ENCODE peak calls at places on chromosomes 12 and 14, in six cellular contexts. L, S, R, C, K and Q are unnamed samples.

GRCh38 chr12:57094194-57095160 is 5.6 kb downstream of the NAB2 start:
- DNase-seq in L (no peak), S (no peak), R (no peak), C (peak), K (no peak), Q (no peak)

GRCh38 chr12:67434653-67435375 is 165.7 kb downstream of the CAND1 start:
- DNase-seq in L (no peak), S (no peak), R (no peak), C (no peak), K (no peak), Q (no peak)

GRCh38 chr14:99574099-99574880 is 29.7 kb downstream of the CCDC85C start:
- DNase-seq in L (no peak), S (peak), R (no peak), C (no peak), K (peak), Q (peak)

GRCh38 chr12:104166465-104166864 is 28.5 kb upstream of the NFYB start:
- DNase-seq in L (no peak), S (no peak), R (no peak), C (no peak), K (no peak), Q (no peak)

GRCh38 chr12:96219700-96220206 is 25.6 kb downstream of the ELK3 start:
- DNase-seq in L (peak), S (peak), R (no peak), C (no peak), K (no peak), Q (peak)

GRCh38 chr12:42024495-42024830 is 120.2 kb downstream of the GXYLT1 start:
- DNase-seq in L (no peak), S (no peak), R (no peak), C (no peak), K (no peak), Q (no peak)

GRCh38 chr14:92523752-92524151 is 10.2 kb downstream of the RIN3 start:
- DNase-seq in L (no peak), S (no peak), R (no peak), C (no peak), K (no peak), Q (no peak)

GRCh38 chr12:78157199-78157598 is 326.5 kb downstream of the NAV3 start:
- DNase-seq in L (no peak), S (peak), R (no peak), C (no peak), K (no peak), Q (no peak)

GRCh38 chr12:88896958-88897357 is 316.7 kb upstream of the KITLG start:
- DNase-seq in L (no peak), S (no peak), R (no peak), C (no peak), K (no peak), Q (no peak)

GRCh38 chr12:104715562-104716182 is 242.4 kb downstream of the SLC41A2 start:
- DNase-seq in L (no peak), S (no peak), R (no peak), C (no peak), K (peak), Q (no peak)

GRCh38 chr12:77325505-77325904 is 260.1 kb upstream of the E2F7 start:
- DNase-seq in L (no peak), S (no peak), R (no peak), C (no peak), K (peak), Q (peak)

GRCh38 chr14:60777856-60778578 is 43.5 kb downstream of the MNAT1 start:
- DNase-seq in L (no peak), S (peak), R (no peak), C (no peak), K (no peak), Q (no peak)

GRCh38 chr12:114165921-114166320 is 199.8 kb upstream of the RBM19 start:
- DNase-seq in L (no peak), S (no peak), R (no peak), C (no peak), K (no peak), Q (no peak)

GRCh38 chr12:81683881-81684280 is 75.3 kb downstream of the PPFIA2 start:
- DNase-seq in L (no peak), S (no peak), R (no peak), C (no peak), K (no peak), Q (no peak)

GRCh38 chr12:6084261-6084968 is 40.1 kb downstream of the VWF start:
- DNase-seq in L (no peak), S (peak), R (no peak), C (no peak), K (no peak), Q (peak)

GRCh38 chr12:93148412-93148811 is 219.3 kb upstream of the EEA1 start:
- DNase-seq in L (no peak), S (no peak), R (no peak), C (no peak), K (no peak), Q (no peak)

GRCh38 chr12:4284306-4284705 is 10.7 kb downstream of the CCND2 start:
- DNase-seq in L (no peak), S (no peak), R (no peak), C (no peak), K (no peak), Q (no peak)

GRCh38 chr14:94170151-94170550 is 4.0 kb upstream of the PPP4R4 start:
- DNase-seq in L (no peak), S (no peak), R (no peak), C (no peak), K (no peak), Q (no peak)

GRCh38 chr12:101207086-101207780 is 2.8 kb downstream of the SLC5A8 start:
- DNase-seq in L (no peak), S (no peak), R (no peak), C (no peak), K (no peak), Q (no peak)

GRCh38 chr12:64821116-64821630 is 3.3 kb upstream of the TBC1D30 start:
- DNase-seq in L (no peak), S (no peak), R (no peak), C (no peak), K (no peak), Q (no peak)

GRCh38 chr12:79360936-79361335 is 329.8 kb downstream of the PAWR start:
- DNase-seq in L (no peak), S (no peak), R (no peak), C (no peak), K (no peak), Q (no peak)

GRCh38 chr14:96277890-96278289 is 21.9 kb downstream of the BDKRB1 start:
- DNase-seq in L (no peak), S (no peak), R (no peak), C (no peak), K (no peak), Q (no peak)

GRCh38 chr12:111942557-111942956 is 70.4 kb downstream of the TMEM116 start:
- DNase-seq in L (no peak), S (peak), R (no peak), C (no peak), K (no peak), Q (peak)

GRCh38 chr14:104586832-104587620 is 7.5 kb downstream of the C14orf180 start:
- DNase-seq in L (no peak), S (no peak), R (no peak), C (no peak), K (no peak), Q (no peak)

GRCh38 chr12:42790761-42791151 is 201.2 kb upstream of the PRICKLE1 start:
- DNase-seq in L (no peak), S (peak), R (no peak), C (no peak), K (no peak), Q (peak)

GRCh38 chr12:127425474-127425873 is 841.5 kb upstream of the TMEM132C start:
- DNase-seq in L (no peak), S (no peak), R (no peak), C (no peak), K (no peak), Q (no peak)

GRCh38 chr14:68631691-68632590 is 160.9 kb downstream of the ZFP36L1 start:
- DNase-seq in L (peak), S (no peak), R (no peak), C (no peak), K (no peak), Q (no peak)

GRCh38 chr12:127711108-127711507 is 555.9 kb upstream of the TMEM132C start:
- DNase-seq in L (no peak), S (peak), R (no peak), C (no peak), K (no peak), Q (no peak)

GRCh38 chr14:42683690-42684089 is 1077.0 kb downstream of the LRFN5 start:
- DNase-seq in L (no peak), S (no peak), R (no peak), C (no peak), K (no peak), Q (no peak)

GRCh38 chr12:99146730-99147129 is 500.8 kb upstream of the GARIN6 start:
- DNase-seq in L (no peak), S (no peak), R (no peak), C (no peak), K (no peak), Q (no peak)

GRCh38 chr14:68631058-68631690 is 161.7 kb downstream of the ZFP36L1 start:
- DNase-seq in L (peak), S (no peak), R (no peak), C (no peak), K (no peak), Q (no peak)

GRCh38 chr12:113068312-113068935 is 11.9 kb downstream of the DTX1 start:
- DNase-seq in L (no peak), S (no peak), R (no peak), C (no peak), K (no peak), Q (no peak)

GRCh38 chr12:30599631-30600030 is 96.0 kb downstream of the IPO8 start:
- DNase-seq in L (no peak), S (no peak), R (no peak), C (no peak), K (peak), Q (no peak)

GRCh38 chr14:68245146-68246073 is 425.8 kb downstream of the RAD51B start:
- DNase-seq in L (no peak), S (no peak), R (no peak), C (no peak), K (peak), Q (no peak)

GRCh38 chr14:34498684-34499412 is 36.8 kb upstream of the SPTSSA start:
- DNase-seq in L (no peak), S (peak), R (no peak), C (peak), K (peak), Q (peak)

GRCh38 chr14:68459480-68460136 is 333.3 kb downstream of the ZFP36L1 start:
- DNase-seq in L (no peak), S (peak), R (no peak), C (no peak), K (no peak), Q (no peak)

GRCh38 chr14:105061428-105062047 is 3.7 kb downstream of the GPR132 start:
- DNase-seq in L (no peak), S (no peak), R (no peak), C (peak), K (no peak), Q (no peak)